ENCODE peak calls at places on chromosome 1, in five cellular contexts. One of them, this sample, is unnamed.

GRCh38 chr1:118899340-118899739 is 88.8 kb downstream of the TBX15 start:
- DNase-seq in neural progenitor cell: no peak
- DNase-seq in PC-3: peak; percentile 14
- DNase-seq in MM.1S: no peak
- DNase-seq in GM23338: no peak
- DNase-seq in this sample: no peak

GRCh38 chr1:19203440-19203839 is 6.6 kb downstream of the UBR4 start:
- DNase-seq in neural progenitor cell: no peak
- DNase-seq in PC-3: peak; percentile 90
- DNase-seq in MM.1S: no peak
- DNase-seq in GM23338: no peak
- DNase-seq in this sample: peak; percentile 95

GRCh38 chr1:218164111-218164929 is 120.8 kb upstream of the RRP15 start:
- DNase-seq in neural progenitor cell: peak; percentile 90
- DNase-seq in PC-3: peak; percentile 93
- DNase-seq in MM.1S: peak; percentile 93
- DNase-seq in GM23338: peak; percentile 92
- DNase-seq in this sample: peak; percentile 47

GRCh38 chr1:183840140-183840539 is 35.2 kb downstream of the RGL1 start:
- DNase-seq in neural progenitor cell: no peak
- DNase-seq in PC-3: peak; percentile 53
- DNase-seq in MM.1S: no peak
- DNase-seq in GM23338: no peak
- DNase-seq in this sample: peak; percentile 53

GRCh38 chr1:206120406-206120805 is 3.2 kb upstream of the AVPR1B start:
- DNase-seq in neural progenitor cell: no peak
- DNase-seq in PC-3: no peak
- DNase-seq in MM.1S: no peak
- DNase-seq in GM23338: no peak
- DNase-seq in this sample: no peak

GRCh38 chr1:38803647-38804046 is 55.9 kb downstream of the RRAGC start:
- DNase-seq in neural progenitor cell: no peak
- DNase-seq in PC-3: no peak
- DNase-seq in MM.1S: no peak
- DNase-seq in GM23338: no peak
- DNase-seq in this sample: no peak

GRCh38 chr1:112744019-112744578 is 29.0 kb upstream of the PPM1J start:
- DNase-seq in neural progenitor cell: peak; percentile 68
- DNase-seq in PC-3: no peak
- DNase-seq in MM.1S: no peak
- DNase-seq in GM23338: peak; percentile 79
- DNase-seq in this sample: peak; percentile 83

GRCh38 chr1:23372481-23372880 is 2.8 kb upstream of the ZNF436 start:
- DNase-seq in neural progenitor cell: no peak
- DNase-seq in PC-3: no peak
- DNase-seq in MM.1S: no peak
- DNase-seq in GM23338: no peak
- DNase-seq in this sample: no peak

GRCh38 chr1:3676581-3677410 is 24.5 kb downstream of the TP73 start:
- DNase-seq in neural progenitor cell: no peak
- DNase-seq in PC-3: no peak
- DNase-seq in MM.1S: no peak
- DNase-seq in GM23338: no peak
- DNase-seq in this sample: no peak

GRCh38 chr1:212179394-212180076 is 105.7 kb upstream of the PPP2R5A start:
- DNase-seq in neural progenitor cell: no peak
- DNase-seq in PC-3: peak; percentile 85
- DNase-seq in MM.1S: no peak
- DNase-seq in GM23338: no peak
- DNase-seq in this sample: peak; percentile 97

GRCh38 chr1:23444596-23445390 is 20.2 kb upstream of the TCEA3 start:
- DNase-seq in neural progenitor cell: no peak
- DNase-seq in PC-3: no peak
- DNase-seq in MM.1S: no peak
- DNase-seq in GM23338: no peak
- DNase-seq in this sample: no peak

GRCh38 chr1:41162441-41162840 is 79.7 kb downstream of the SCMH1 start:
- DNase-seq in neural progenitor cell: no peak
- DNase-seq in PC-3: no peak
- DNase-seq in MM.1S: no peak
- DNase-seq in GM23338: no peak
- DNase-seq in this sample: no peak

GRCh38 chr1:80363689-80364475 is 1357.4 kb upstream of the ADGRL4 start:
- DNase-seq in neural progenitor cell: no peak
- DNase-seq in PC-3: peak; percentile 4
- DNase-seq in MM.1S: no peak
- DNase-seq in GM23338: no peak
- DNase-seq in this sample: no peak

GRCh38 chr1:85448358-85448757 is 16.6 kb downstream of the DDAH1 start:
- DNase-seq in neural progenitor cell: no peak
- DNase-seq in PC-3: peak; percentile 61
- DNase-seq in MM.1S: no peak
- DNase-seq in GM23338: no peak
- DNase-seq in this sample: peak; percentile 77

GRCh38 chr1:89203166-89203565 is 4.4 kb upstream of the GBP4 start:
- DNase-seq in neural progenitor cell: no peak
- DNase-seq in PC-3: peak; percentile 45
- DNase-seq in MM.1S: no peak
- DNase-seq in GM23338: no peak
- DNase-seq in this sample: peak; percentile 41

DNA sequence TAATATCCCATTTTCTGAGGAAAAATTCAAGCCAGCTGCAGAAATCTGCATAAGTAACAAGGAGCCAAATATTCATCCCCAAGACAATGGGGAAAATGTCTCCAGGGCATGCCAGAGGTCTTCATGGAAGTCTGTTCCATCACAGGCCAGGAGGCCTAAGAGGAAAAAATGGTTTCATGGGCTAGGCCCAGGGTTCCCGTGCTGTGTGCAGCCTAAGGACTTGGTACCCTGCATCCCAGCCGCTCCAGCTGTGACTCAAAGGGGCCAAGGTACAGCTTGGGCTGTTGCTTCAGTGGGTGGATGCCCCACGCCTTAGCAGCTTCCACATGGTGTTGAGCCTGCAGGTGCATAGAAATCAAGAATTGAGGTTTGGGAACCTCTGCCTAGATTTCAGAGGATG is 173.5 kb downstream of the LMX1A start:
- DNase-seq in neural progenitor cell: no peak
- DNase-seq in PC-3: no peak
- DNase-seq in MM.1S: no peak
- DNase-seq in GM23338: no peak
- DNase-seq in this sample: no peak
- H3F3A ChIP-seq in neural progenitor cell: no peaks in the 10 kb centered on the region
- H3F3A ChIP-seq in PC-3: no peaks in the 10 kb centered on the region
- H3F3A ChIP-seq in MM.1S: no peaks in the 10 kb centered on the region
- H3F3A ChIP-seq in GM23338: no peaks in the 10 kb centered on the region
- H3F3A ChIP-seq in this sample: no peaks in the 10 kb centered on the region

GRCh38 chr1:156897078-156897825 is 3.7 kb downstream of the PEAR1 start:
- DNase-seq in neural progenitor cell: no peak
- DNase-seq in PC-3: peak; percentile 74
- DNase-seq in MM.1S: no peak
- DNase-seq in GM23338: no peak
- DNase-seq in this sample: peak; percentile 91
- TF ChIP-seq EZH2phosphoT487 in neural progenitor cell: no peak
- TF ChIP-seq EZH2phosphoT487 in PC-3: no peak
- TF ChIP-seq EZH2phosphoT487 in MM.1S: no peak
- TF ChIP-seq EZH2phosphoT487 in GM23338: no peak
- TF ChIP-seq EZH2phosphoT487 in this sample: no peak

GRCh38 chr1:25744636-25745425 is 55.2 kb upstream of the SELENON start:
- DNase-seq in neural progenitor cell: no peak
- DNase-seq in PC-3: no peak
- DNase-seq in MM.1S: no peak
- DNase-seq in GM23338: no peak
- DNase-seq in this sample: no peak

GRCh38 chr1:25743164-25744139 is 56.5 kb upstream of the SELENON start:
- DNase-seq in neural progenitor cell: no peak
- DNase-seq in PC-3: no peak
- DNase-seq in MM.1S: no peak
- DNase-seq in GM23338: no peak
- DNase-seq in this sample: peak; percentile 88

GRCh38 chr1:25742316-25742715 is 57.7 kb upstream of the SELENON start:
- DNase-seq in neural progenitor cell: no peak
- DNase-seq in PC-3: no peak
- DNase-seq in MM.1S: no peak
- DNase-seq in GM23338: no peak
- DNase-seq in this sample: no peak

GRCh38 chr1:25746299-25747045 is 53.5 kb upstream of the SELENON start:
- DNase-seq in neural progenitor cell: no peak
- DNase-seq in PC-3: no peak
- DNase-seq in MM.1S: no peak
- DNase-seq in GM23338: no peak
- DNase-seq in this sample: no peak

GRCh38 chr1:25744140-25744581 is 55.8 kb upstream of the SELENON start:
- DNase-seq in neural progenitor cell: peak; percentile 63
- DNase-seq in PC-3: peak; percentile 60
- DNase-seq in MM.1S: no peak
- DNase-seq in GM23338: peak; percentile 75
- DNase-seq in this sample: peak; percentile 77
- H3K4me1 ChIP-seq in neural progenitor cell: peaks cover 32% of the 10 kb centered on the region
- H3K4me1 ChIP-seq in PC-3: no peaks in the 10 kb centered on the region
- H3K4me1 ChIP-seq in MM.1S: no peaks in the 10 kb centered on the region
- H3K4me1 ChIP-seq in GM23338: peaks cover 26% of the 10 kb centered on the region
- H3K4me1 ChIP-seq in this sample: peaks cover 8% of the 10 kb centered on the region

GRCh38 chr1:154860154-154860870 is 9.8 kb downstream of the KCNN3 start:
- DNase-seq in neural progenitor cell: no peak
- DNase-seq in PC-3: no peak
- DNase-seq in MM.1S: peak; percentile 98
- DNase-seq in GM23338: no peak
- DNase-seq in this sample: no peak
- H3F3A ChIP-seq in neural progenitor cell: peaks cover 10% of the 10 kb centered on the region
- H3F3A ChIP-seq in PC-3: no peaks in the 10 kb centered on the region
- H3F3A ChIP-seq in MM.1S: peaks cover 32% of the 10 kb centered on the region
- H3F3A ChIP-seq in GM23338: no peaks in the 10 kb centered on the region
- H3F3A ChIP-seq in this sample: no peaks in the 10 kb centered on the region

DNA sequence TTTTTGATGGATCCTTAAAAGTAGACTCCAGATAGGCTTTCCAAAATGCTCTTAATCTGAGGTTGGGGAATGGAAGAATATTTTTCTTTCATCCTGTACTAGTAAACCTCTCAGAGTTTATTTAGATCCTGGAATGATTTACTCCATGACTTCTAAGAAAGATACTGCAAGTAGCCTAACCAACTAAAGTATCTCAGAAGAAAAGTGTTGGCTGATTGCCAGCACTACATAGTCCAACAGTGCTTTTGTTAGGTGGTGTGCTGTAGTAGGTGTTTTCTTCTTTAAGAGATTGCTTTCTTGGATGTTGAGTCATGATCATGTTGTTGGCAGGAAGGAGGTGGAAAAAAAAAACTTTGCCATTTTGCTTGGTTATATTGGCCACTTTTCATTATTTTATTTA is 119.8 kb downstream of the OSBPL9 start:
- DNase-seq in neural progenitor cell: no peak
- DNase-seq in PC-3: peak; percentile 61
- DNase-seq in MM.1S: peak; percentile 50
- DNase-seq in GM23338: no peak
- DNase-seq in this sample: peak; percentile 73
- TF ChIP-seq EZH2phosphoT487 in neural progenitor cell: no peak
- TF ChIP-seq EZH2phosphoT487 in PC-3: no peak
- TF ChIP-seq EZH2phosphoT487 in MM.1S: no peak
- TF ChIP-seq EZH2phosphoT487 in GM23338: no peak
- TF ChIP-seq EZH2phosphoT487 in this sample: no peak

GRCh38 chr1:234963904-234964702 is 164.5 kb downstream of the TOMM20 start:
- DNase-seq in neural progenitor cell: no peak
- DNase-seq in PC-3: no peak
- DNase-seq in MM.1S: no peak
- DNase-seq in GM23338: no peak
- DNase-seq in this sample: no peak
- H3K4me1 ChIP-seq in neural progenitor cell: peaks cover 22% of the 10 kb centered on the region
- H3K4me1 ChIP-seq in PC-3: peaks cover 65% of the 10 kb centered on the region
- H3K4me1 ChIP-seq in MM.1S: peaks cover 44% of the 10 kb centered on the region
- H3K4me1 ChIP-seq in GM23338: peaks cover under 1% of the 10 kb centered on the region
- H3K4me1 ChIP-seq in this sample: peaks cover 40% of the 10 kb centered on the region

GRCh38 chr1:82567308-82567707 is 766.6 kb downstream of the ADGRL2 start:
- DNase-seq in neural progenitor cell: no peak
- DNase-seq in PC-3: no peak
- DNase-seq in MM.1S: no peak
- DNase-seq in GM23338: no peak
- DNase-seq in this sample: no peak
- H3F3A ChIP-seq in neural progenitor cell: no peaks in the 10 kb centered on the region
- H3F3A ChIP-seq in PC-3: no peaks in the 10 kb centered on the region
- H3F3A ChIP-seq in MM.1S: no peaks in the 10 kb centered on the region
- H3F3A ChIP-seq in GM23338: no peaks in the 10 kb centered on the region
- H3F3A ChIP-seq in this sample: peaks cover 17% of the 10 kb centered on the region

GRCh38 chr1:5734996-5735395 is 257.2 kb downstream of the NPHP4 start:
- DNase-seq in neural progenitor cell: no peak
- DNase-seq in PC-3: no peak
- DNase-seq in MM.1S: no peak
- DNase-seq in GM23338: no peak
- DNase-seq in this sample: no peak

GRCh38 chr1:5737081-5737480 is 255.1 kb downstream of the NPHP4 start:
- DNase-seq in neural progenitor cell: no peak
- DNase-seq in PC-3: no peak
- DNase-seq in MM.1S: no peak
- DNase-seq in GM23338: no peak
- DNase-seq in this sample: no peak

GRCh38 chr1:5733596-5733995 is 258.6 kb downstream of the NPHP4 start:
- DNase-seq in neural progenitor cell: no peak
- DNase-seq in PC-3: no peak
- DNase-seq in MM.1S: no peak
- DNase-seq in GM23338: no peak
- DNase-seq in this sample: no peak

GRCh38 chr1:5731110-5731423 is 261.2 kb downstream of the NPHP4 start:
- DNase-seq in neural progenitor cell: no peak
- DNase-seq in PC-3: no peak
- DNase-seq in MM.1S: no peak
- DNase-seq in GM23338: no peak
- DNase-seq in this sample: no peak

DNA sequence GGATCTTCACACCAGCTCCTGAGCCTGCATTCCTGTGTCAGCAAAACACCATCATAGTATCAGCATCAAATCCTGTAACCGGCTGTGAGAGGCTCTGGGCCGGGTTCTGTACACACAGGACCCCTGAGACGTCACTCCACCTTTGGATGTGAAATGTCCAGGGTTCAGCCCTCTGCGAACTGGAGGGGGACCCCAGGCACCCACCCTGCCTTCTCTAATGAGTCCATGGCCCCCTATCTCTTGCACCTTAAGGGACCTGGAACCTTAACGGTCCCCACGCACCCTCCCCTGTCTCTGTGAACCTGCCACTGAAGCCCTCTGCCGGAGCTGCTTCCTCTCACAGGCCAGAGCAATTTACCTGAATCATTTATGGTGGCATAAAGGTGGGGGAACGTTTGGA is 257.8 kb downstream of the NPHP4 start:
- DNase-seq in neural progenitor cell: no peak
- DNase-seq in PC-3: no peak
- DNase-seq in MM.1S: no peak
- DNase-seq in GM23338: no peak
- DNase-seq in this sample: no peak
- TF ChIP-seq EZH2phosphoT487 in neural progenitor cell: no peak
- TF ChIP-seq EZH2phosphoT487 in PC-3: no peak
- TF ChIP-seq EZH2phosphoT487 in MM.1S: no peak
- TF ChIP-seq EZH2phosphoT487 in GM23338: no peak
- TF ChIP-seq EZH2phosphoT487 in this sample: no peak

This sample was measured in GM23248.